ENCODE peak calls at places on chromosome 18, in eight cellular contexts. E, L, B, T, H, V, J and N are unnamed samples.

GRCh38 chr18:7201096-7201495 is 29.8 kb upstream of the LRRC30 start:
- DNase-seq in J (no peak), V (no peak), E (no peak), B (no peak), T (no peak), L (no peak), H (no peak), N (no peak)

GRCh38 chr18:31258789-31259188 is 59.2 kb upstream of the DSG1 start:
- DNase-seq in V (no peak), L (no peak), B (no peak), T (no peak), J (no peak), E (no peak), H (no peak), N (no peak)

GRCh38 chr18:37289423-37289822 is 276.2 kb downstream of the CELF4 start:
- DNase-seq in E (no peak), J (no peak), B (peak; percentile 63), V (no peak), H (no peak), L (no peak), T (no peak), N (no peak)

GRCh38 chr18:13982136-13982535 is 66.8 kb upstream of the MC2R start:
- DNase-seq in V (no peak), H (no peak), T (no peak), J (no peak), E (no peak), B (no peak), L (no peak), N (no peak)

GRCh38 chr18:34858188-34858587 is 148.1 kb downstream of the DTNA start:
- DNase-seq in H (no peak), J (no peak), V (no peak), B (no peak), E (no peak), L (no peak), T (no peak), N (no peak)

GRCh38 chr18:3819933-3820332 is 370.0 kb downstream of the TGIF1 start:
- DNase-seq in T (no peak), J (no peak), H (no peak), V (no peak), E (no peak), B (no peak), L (no peak), N (no peak)

GRCh38 chr18:49172246-49172645 is 221.5 kb upstream of the SMAD7 start:
- DNase-seq in E (no peak), B (no peak), J (no peak), T (no peak), V (no peak), H (no peak), L (no peak), N (no peak)

GRCh38 chr18:7535436-7536190 is 31.5 kb upstream of the PTPRM start:
- DNase-seq in L (no peak), E (no peak), V (no peak), H (no peak), J (no peak), T (no peak), B (no peak), N (no peak)

GRCh38 chr18:7454429-7454828 is 112.7 kb upstream of the PTPRM start:
- DNase-seq in V (no peak), H (no peak), J (no peak), T (no peak), L (no peak), B (no peak), E (no peak), N (no peak)

GRCh38 chr18:63971320-63972071 is 1.6 kb downstream of the SERPINB8 start:
- DNase-seq in H (no peak), B (no peak), J (no peak), T (no peak), L (no peak), V (no peak), E (no peak), N (no peak)

GRCh38 chr18:494602-494983 is 5.9 kb downstream of the COLEC12 start:
- DNase-seq in V (no peak), T (no peak), H (no peak), E (no peak), B (no peak), L (no peak), J (no peak), N (no peak)

GRCh38 chr18:62745089-62745751 is 29.9 kb downstream of the PHLPP1 start:
- DNase-seq in T (no peak), B (no peak), E (no peak), J (no peak), H (no peak), V (no peak), L (no peak), N (no peak)

GRCh38 chr18:51537487-51537886 is 340.0 kb upstream of the MEX3C start:
- DNase-seq in J (no peak), T (peak; percentile 40), V (peak; percentile 19), H (no peak), L (peak; percentile 74), E (no peak), B (peak; percentile 46), N (peak; percentile 59)

GRCh38 chr18:78805840-78806239 is 173.8 kb upstream of the SALL3 start:
- DNase-seq in J (no peak), H (no peak), L (peak; percentile 44), B (no peak), V (no peak), T (no peak), E (no peak), N (no peak)

GRCh38 chr18:43043626-43044025 is 71.9 kb downstream of the RIT2 start:
- DNase-seq in V (no peak), T (no peak), H (no peak), J (no peak), B (no peak), L (no peak), E (no peak), N (no peak)

GRCh38 chr18:64765908-64766307 is 617.0 kb upstream of the LINC00305 start:
- DNase-seq in L (no peak), B (no peak), H (no peak), E (no peak), V (no peak), J (no peak), T (no peak), N (no peak)

GRCh38 chr18:38481576-38481975 is 916.0 kb upstream of the CELF4 start:
- DNase-seq in H (no peak), J (no peak), T (no peak), L (no peak), V (no peak), E (no peak), B (no peak), N (no peak)

GRCh38 chr18:24063121-24063731 is 48.7 kb downstream of the TTC39C start:
- DNase-seq in E (no peak), V (no peak), L (no peak), B (no peak), T (no peak), H (no peak), J (no peak), N (no peak)

GRCh38 chr18:45920367-45920766 is 46.8 kb downstream of the EPG5 start:
- DNase-seq in E (peak; percentile 56), H (peak; percentile 25), V (peak; percentile 60), B (peak; percentile 92), J (peak; percentile 91), L (peak; percentile 83), T (peak; percentile 12), N (peak; percentile 88)

GRCh38 chr18:13725566-13726227 is 661 bp downstream of the FAM210A start:
- DNase-seq in V (no peak), E (no peak), J (no peak), T (peak; percentile 1), L (no peak), B (no peak), H (no peak), N (peak; percentile 2)

GRCh38 chr18:56291229-56291796 is 347.1 kb downstream of the TXNL1 start:
- DNase-seq in H (no peak), E (no peak), T (no peak), V (no peak), B (no peak), L (no peak), J (no peak), N (no peak)

GRCh38 chr18:51890762-51891161 is 449.2 kb upstream of the DCC start:
- DNase-seq in E (no peak), T (peak; percentile 23), J (peak; percentile 58), V (peak; percentile 49), B (no peak), H (no peak), L (no peak), N (peak; percentile 73)

GRCh38 chr18:2179498-2180183 is 391.7 kb downstream of the METTL4 start:
- DNase-seq in T (no peak), J (no peak), H (no peak), B (no peak), E (no peak), V (no peak), L (no peak), N (no peak)

GRCh38 chr18:48319796-48320638 is 89.2 kb downstream of the ZBTB7C start:
- DNase-seq in L (no peak), B (no peak), E (no peak), J (peak; percentile 35), T (no peak), V (peak; percentile 34), H (no peak), N (no peak)

GRCh38 chr18:55500316-55501086 is 87.5 kb downstream of the TCF4 start:
- DNase-seq in H (no peak), L (no peak), J (no peak), T (no peak), E (no peak), V (no peak), B (no peak), N (no peak)

GRCh38 chr18:77056399-77057015 is 76.1 kb downstream of the MBP start:
- DNase-seq in J (no peak), V (no peak), E (no peak), B (peak; percentile 61), T (no peak), H (no peak), L (no peak), N (no peak)
- H3K4me1 ChIP-seq in J (peaks cover 33% of the 10 kb centered on the region), V (peaks cover 39% of the 10 kb centered on the region), E (no peaks in the 10 kb centered on the region), B (peaks cover 92% of the 10 kb centered on the region), T (peaks cover 40% of the 10 kb centered on the region), H (no peaks in the 10 kb centered on the region), L (peaks cover 87% of the 10 kb centered on the region), N (peaks cover 36% of the 10 kb centered on the region)

GRCh38 chr18:40366521-40366920 is 1588.5 kb upstream of the PIK3C3 start:
- DNase-seq in L (no peak), E (no peak), T (no peak), J (no peak), B (no peak), V (no peak), H (no peak), N (no peak)

GRCh38 chr18:40367576-40367975 is 1587.5 kb upstream of the PIK3C3 start:
- DNase-seq in H (no peak), B (no peak), J (no peak), L (no peak), E (no peak), T (no peak), V (no peak), N (no peak)

GRCh38 chr18:40365526-40365925 is 1589.5 kb upstream of the PIK3C3 start:
- DNase-seq in J (no peak), H (no peak), V (no peak), B (no peak), E (no peak), L (no peak), T (no peak), N (no peak)
- H3K9me3 ChIP-seq in J (no peaks in the 10 kb centered on the region), H (no peaks in the 10 kb centered on the region), V (no peaks in the 10 kb centered on the region), B (no peaks in the 10 kb centered on the region), E (no peaks in the 10 kb centered on the region), L (peaks cover 13% of the 10 kb centered on the region), T (no peaks in the 10 kb centered on the region), N (no peaks in the 10 kb centered on the region)

GRCh38 chr18:74520096-74520833 is 14.0 kb upstream of the CNDP1 start:
- DNase-seq in H (no peak), J (no peak), T (no peak), L (peak; percentile 46), E (no peak), B (no peak), V (no peak), N (peak; percentile 5)
- TF ChIP-seq POLR2A in H (no peak), J (no peak), T (no peak), L (no peak), E (no peak), B (no peak), V (no peak), N (no peak)

GRCh38 chr18:79819951-79820351 is 22.2 kb downstream of the KCNG2 start:
- DNase-seq in T (no peak), V (no peak), B (peak; percentile 58), H (no peak), L (peak; percentile 85), E (no peak), J (no peak), N (peak; percentile 55)
- H3K4me1 ChIP-seq in T (no peaks in the 10 kb centered on the region), V (no peaks in the 10 kb centered on the region), B (peaks cover 30% of the 10 kb centered on the region), H (no peaks in the 10 kb centered on the region), L (peaks cover 17% of the 10 kb centered on the region), E (no peaks in the 10 kb centered on the region), J (no peaks in the 10 kb centered on the region), N (no peaks in the 10 kb centered on the region)